ENCODE peak calls at places on chromosomes 13 and 19, in ten cellular contexts. G is occipital lobe, R is frontal cortex, E is epithelial cell of prostate, K is fibroblast of pulmonary artery, Y is GM19239, N is foreskin fibroblast, J is T-cell, A is coronary artery, B is fibroblast of lung. Q is an unnamed sample.

GRCh38 chr13:80979035-80979641 is 638.2 kb upstream of the SPRY2 start:
- DNase-seq in J (no peak), Y (peak), K (peak), A (no peak), B (peak), R (no peak), G (peak), N (peak), E (no peak), Q (peak)

GRCh38 chr19:27676877-27677276 is 1536.1 kb downstream of the UQCRFS1 start:
- DNase-seq in R (no peak), E (no peak), Y (no peak), G (no peak), K (no peak), B (no peak), J (no peak), A (no peak), N (no peak), Q (no peak)

GRCh38 chr19:52296400-52296772 is 583 bp upstream of the ZNF480 start:
- DNase-seq in Y (no peak), E (no peak), N (no peak), J (no peak), B (no peak), G (no peak), A (no peak), K (no peak), R (no peak), Q (no peak)

GRCh38 chr19:54179921-54180452 is 7.0 kb upstream of the TMC4 start:
- DNase-seq in J (no peak), K (peak), R (no peak), N (peak), G (peak), Y (no peak), A (no peak), E (no peak), B (peak), Q (no peak)

GRCh38 chr19:2274937-2275535 is 6.9 kb downstream of the PEAK3 start:
- DNase-seq in A (no peak), B (peak), N (peak), E (no peak), K (peak), R (peak), J (peak), G (peak), Y (no peak), Q (no peak)

GRCh38 chr13:33968520-33969507 is 150.9 kb downstream of the RFC3 start:
- DNase-seq in J (no peak), G (no peak), Y (no peak), A (no peak), K (no peak), N (no peak), E (no peak), R (no peak), B (no peak), Q (no peak)

GRCh38 chr13:113356594-113356993 is 7.3 kb downstream of the GRTP1 start:
- DNase-seq in N (no peak), G (no peak), J (no peak), B (no peak), K (no peak), E (no peak), Y (no peak), R (no peak), A (no peak), Q (no peak)

GRCh38 chr19:47243364-47243775 is 12.4 kb upstream of the BBC3 start:
- DNase-seq in G (no peak), E (no peak), B (no peak), K (no peak), N (no peak), Y (no peak), R (no peak), A (no peak), J (no peak), Q (no peak)

GRCh38 chr13:48600374-48601364 is 53.1 kb upstream of the CYSLTR2 start:
- DNase-seq in N (peak), G (no peak), K (peak), R (no peak), B (peak), Y (no peak), A (no peak), J (no peak), E (no peak), Q (no peak)

Q was measured in C1 segment of cervical spinal cord.